ENCODE peak calls at places on chromosomes 1 and 21, in ten cellular contexts. One of them, this sample, is unnamed.

GRCh38 chr1:43285269-43285986 is at the start of gene C1orf210:
- DNase-seq in HCT116: peak
- DNase-seq in heart left ventricle: no peak
- DNase-seq in HepG2: peak
- DNase-seq in lower lobe of right lung: peak
- DNase-seq in tibial artery: no peak
- DNase-seq in tibial nerve: no peak
- DNase-seq in GM23338: peak
- DNase-seq in A549: no peak
- DNase-seq in AG04450: no peak
- DNase-seq in this sample: no peak

GRCh38 chr1:19100008-19100407 is 110.1 kb downstream of the UBR4 start:
- DNase-seq in heart left ventricle: no peak
- DNase-seq in HCT116: no peak
- DNase-seq in GM23338: no peak
- DNase-seq in A549: no peak
- DNase-seq in tibial artery: no peak
- DNase-seq in HepG2: no peak
- DNase-seq in AG04450: no peak
- DNase-seq in lower lobe of right lung: no peak
- DNase-seq in tibial nerve: no peak
- DNase-seq in this sample: no peak

GRCh38 chr1:149962039-149962647 is 25.5 kb upstream of the MTMR11 start:
- DNase-seq in GM23338: peak
- DNase-seq in AG04450: peak
- DNase-seq in tibial nerve: peak
- DNase-seq in tibial artery: peak
- DNase-seq in A549: peak
- DNase-seq in heart left ventricle: no peak
- DNase-seq in lower lobe of right lung: peak
- DNase-seq in HCT116: peak
- DNase-seq in HepG2: peak
- DNase-seq in this sample: peak

GRCh38 chr1:54356680-54357147 is 49.5 kb downstream of the SSBP3 start:
- DNase-seq in HepG2: no peak
- DNase-seq in AG04450: no peak
- DNase-seq in tibial nerve: no peak
- DNase-seq in A549: no peak
- DNase-seq in lower lobe of right lung: no peak
- DNase-seq in HCT116: no peak
- DNase-seq in tibial artery: no peak
- DNase-seq in GM23338: no peak
- DNase-seq in heart left ventricle: no peak
- DNase-seq in this sample: no peak

GRCh38 chr1:153936011-153936802 is 10.3 kb downstream of the DENND4B start:
- DNase-seq in heart left ventricle: no peak
- DNase-seq in AG04450: no peak
- DNase-seq in tibial nerve: no peak
- DNase-seq in GM23338: no peak
- DNase-seq in tibial artery: no peak
- DNase-seq in HepG2: no peak
- DNase-seq in lower lobe of right lung: no peak
- DNase-seq in A549: no peak
- DNase-seq in HCT116: no peak
- DNase-seq in this sample: no peak

GRCh38 chr1:37734629-37735591 is 30.0 kb downstream of the EPHA10 start:
- DNase-seq in lower lobe of right lung: no peak
- DNase-seq in A549: no peak
- DNase-seq in GM23338: peak
- DNase-seq in tibial artery: no peak
- DNase-seq in heart left ventricle: no peak
- DNase-seq in tibial nerve: no peak
- DNase-seq in AG04450: no peak
- DNase-seq in HepG2: no peak
- DNase-seq in HCT116: no peak
- DNase-seq in this sample: no peak

GRCh38 chr1:7280257-7280656 is 490.8 kb upstream of the VAMP3 start:
- DNase-seq in tibial artery: no peak
- DNase-seq in heart left ventricle: no peak
- DNase-seq in HepG2: no peak
- DNase-seq in lower lobe of right lung: no peak
- DNase-seq in A549: no peak
- DNase-seq in GM23338: no peak
- DNase-seq in AG04450: no peak
- DNase-seq in HCT116: no peak
- DNase-seq in tibial nerve: no peak
- DNase-seq in this sample: no peak

GRCh38 chr1:232939748-232940147 is 10.7 kb upstream of the NTPCR start:
- DNase-seq in GM23338: no peak
- DNase-seq in tibial artery: no peak
- DNase-seq in A549: no peak
- DNase-seq in HepG2: no peak
- DNase-seq in HCT116: no peak
- DNase-seq in tibial nerve: no peak
- DNase-seq in lower lobe of right lung: no peak
- DNase-seq in AG04450: no peak
- DNase-seq in heart left ventricle: no peak
- DNase-seq in this sample: no peak

GRCh38 chr1:25529518-25530347 is 13.7 kb upstream of the LDLRAP1 start:
- DNase-seq in AG04450: no peak
- DNase-seq in HCT116: no peak
- DNase-seq in tibial nerve: no peak
- DNase-seq in lower lobe of right lung: no peak
- DNase-seq in tibial artery: no peak
- DNase-seq in A549: no peak
- DNase-seq in GM23338: peak
- DNase-seq in heart left ventricle: no peak
- DNase-seq in HepG2: no peak
- DNase-seq in this sample: no peak

GRCh38 chr1:3799976-3800685 is 3.8 kb upstream of the LRRC47 start:
- DNase-seq in tibial nerve: no peak
- DNase-seq in lower lobe of right lung: peak
- DNase-seq in AG04450: no peak
- DNase-seq in A549: no peak
- DNase-seq in HCT116: no peak
- DNase-seq in GM23338: no peak
- DNase-seq in HepG2: no peak
- DNase-seq in tibial artery: no peak
- DNase-seq in heart left ventricle: no peak
- DNase-seq in this sample: peak

GRCh38 chr21:44533891-44534627 is 5.9 kb downstream of the KRTAP10-1 start:
- DNase-seq in lower lobe of right lung: no peak
- DNase-seq in A549: no peak
- DNase-seq in tibial nerve: no peak
- DNase-seq in tibial artery: peak
- DNase-seq in heart left ventricle: no peak
- DNase-seq in HCT116: peak
- DNase-seq in GM23338: no peak
- DNase-seq in AG04450: no peak
- DNase-seq in HepG2: no peak
- DNase-seq in this sample: peak

GRCh38 chr21:45747802-45748445 is 104.4 kb downstream of the PCBP3 start:
- DNase-seq in A549: peak
- DNase-seq in HCT116: peak
- DNase-seq in tibial artery: no peak
- DNase-seq in tibial nerve: no peak
- DNase-seq in AG04450: no peak
- DNase-seq in heart left ventricle: no peak
- DNase-seq in lower lobe of right lung: no peak
- DNase-seq in HepG2: no peak
- DNase-seq in GM23338: peak
- DNase-seq in this sample: no peak

GRCh38 chr1:80565416-80565815 is 1235.3 kb upstream of the ADGRL2 start:
- DNase-seq in heart left ventricle: no peak
- DNase-seq in GM23338: no peak
- DNase-seq in AG04450: no peak
- DNase-seq in HCT116: no peak
- DNase-seq in tibial nerve: no peak
- DNase-seq in A549: no peak
- DNase-seq in HepG2: no peak
- DNase-seq in tibial artery: no peak
- DNase-seq in lower lobe of right lung: no peak
- DNase-seq in this sample: no peak

GRCh38 chr1:27628712-27629111 is 6.3 kb downstream of the FGR start:
- DNase-seq in A549: no peak
- DNase-seq in tibial artery: no peak
- DNase-seq in HCT116: no peak
- DNase-seq in tibial nerve: no peak
- DNase-seq in lower lobe of right lung: no peak
- DNase-seq in heart left ventricle: no peak
- DNase-seq in GM23338: no peak
- DNase-seq in AG04450: no peak
- DNase-seq in HepG2: no peak
- DNase-seq in this sample: no peak

GRCh38 chr1:158509471-158510161 is 37.6 kb downstream of the OR10R2 start:
- DNase-seq in tibial nerve: no peak
- DNase-seq in HCT116: no peak
- DNase-seq in GM23338: no peak
- DNase-seq in A549: no peak
- DNase-seq in AG04450: no peak
- DNase-seq in lower lobe of right lung: no peak
- DNase-seq in tibial artery: no peak
- DNase-seq in HepG2: no peak
- DNase-seq in heart left ventricle: no peak
- DNase-seq in this sample: no peak

GRCh38 chr1:166307261-166308188 is 140.7 kb upstream of the FAM78B start:
- DNase-seq in GM23338: no peak
- DNase-seq in A549: no peak
- DNase-seq in AG04450: no peak
- DNase-seq in lower lobe of right lung: no peak
- DNase-seq in HepG2: no peak
- DNase-seq in tibial artery: no peak
- DNase-seq in tibial nerve: no peak
- DNase-seq in heart left ventricle: peak
- DNase-seq in HCT116: no peak
- DNase-seq in this sample: peak

GRCh38 chr1:108569097-108569728 is 9.3 kb downstream of the EEIG2 start:
- DNase-seq in A549: no peak
- DNase-seq in AG04450: no peak
- DNase-seq in HepG2: no peak
- DNase-seq in heart left ventricle: no peak
- DNase-seq in HCT116: no peak
- DNase-seq in lower lobe of right lung: no peak
- DNase-seq in tibial nerve: no peak
- DNase-seq in GM23338: no peak
- DNase-seq in tibial artery: no peak
- DNase-seq in this sample: no peak

GRCh38 chr1:223288826-223289225 is 75.2 kb downstream of the SUSD4 start:
- DNase-seq in lower lobe of right lung: no peak
- DNase-seq in tibial artery: no peak
- DNase-seq in GM23338: no peak
- DNase-seq in heart left ventricle: no peak
- DNase-seq in HepG2: no peak
- DNase-seq in A549: no peak
- DNase-seq in tibial nerve: no peak
- DNase-seq in AG04450: no peak
- DNase-seq in HCT116: no peak
- DNase-seq in this sample: no peak

GRCh38 chr1:30698401-30698981 is 24.9 kb downstream of the MATN1 start:
- DNase-seq in tibial nerve: no peak
- DNase-seq in HCT116: no peak
- DNase-seq in GM23338: no peak
- DNase-seq in tibial artery: peak
- DNase-seq in heart left ventricle: peak
- DNase-seq in lower lobe of right lung: no peak
- DNase-seq in A549: no peak
- DNase-seq in HepG2: no peak
- DNase-seq in AG04450: no peak
- DNase-seq in this sample: no peak
- H3K4me3 ChIP-seq in tibial nerve: no peak
- H3K4me3 ChIP-seq in HCT116: no peak
- H3K4me3 ChIP-seq in GM23338: no peak
- H3K4me3 ChIP-seq in tibial artery: no peak
- H3K4me3 ChIP-seq in heart left ventricle: no peak
- H3K4me3 ChIP-seq in lower lobe of right lung: no peak
- H3K4me3 ChIP-seq in A549: no peak
- H3K4me3 ChIP-seq in HepG2: no peak
- H3K4me3 ChIP-seq in AG04450: no peak
- H3K4me3 ChIP-seq in this sample: no peak

GRCh38 chr1:32448773-32449456 is 16.0 kb upstream of the ZBTB8B start:
- DNase-seq in AG04450: no peak
- DNase-seq in tibial nerve: no peak
- DNase-seq in A549: peak
- DNase-seq in heart left ventricle: no peak
- DNase-seq in lower lobe of right lung: no peak
- DNase-seq in GM23338: peak
- DNase-seq in HCT116: peak
- DNase-seq in tibial artery: no peak
- DNase-seq in HepG2: peak
- DNase-seq in this sample: peak
- TF ChIP-seq CTCF in AG04450: peak
- TF ChIP-seq CTCF in tibial nerve: no peak
- TF ChIP-seq CTCF in A549: peak
- TF ChIP-seq CTCF in heart left ventricle: no peak
- TF ChIP-seq CTCF in lower lobe of right lung: no peak
- TF ChIP-seq CTCF in GM23338: peak
- TF ChIP-seq CTCF in HCT116: peak
- TF ChIP-seq CTCF in tibial artery: no peak
- TF ChIP-seq CTCF in HepG2: peak
- TF ChIP-seq CTCF in this sample: peak

GRCh38 chr1:234737915-234738314 is 127.9 kb upstream of the IRF2BP2 start:
- DNase-seq in tibial nerve: no peak
- DNase-seq in A549: no peak
- DNase-seq in AG04450: no peak
- DNase-seq in GM23338: peak
- DNase-seq in HCT116: no peak
- DNase-seq in HepG2: no peak
- DNase-seq in lower lobe of right lung: no peak
- DNase-seq in tibial artery: no peak
- DNase-seq in heart left ventricle: no peak
- DNase-seq in this sample: no peak
- H3K27ac ChIP-seq in tibial nerve: no peak
- H3K27ac ChIP-seq in A549: peak
- H3K27ac ChIP-seq in AG04450: no peak
- H3K27ac ChIP-seq in GM23338: no peak
- H3K27ac ChIP-seq in HCT116: no peak
- H3K27ac ChIP-seq in HepG2: no peak
- H3K27ac ChIP-seq in lower lobe of right lung: no peak
- H3K27ac ChIP-seq in tibial artery: no peak
- H3K27ac ChIP-seq in heart left ventricle: no peak
- H3K27ac ChIP-seq in this sample: no peak

DNA sequence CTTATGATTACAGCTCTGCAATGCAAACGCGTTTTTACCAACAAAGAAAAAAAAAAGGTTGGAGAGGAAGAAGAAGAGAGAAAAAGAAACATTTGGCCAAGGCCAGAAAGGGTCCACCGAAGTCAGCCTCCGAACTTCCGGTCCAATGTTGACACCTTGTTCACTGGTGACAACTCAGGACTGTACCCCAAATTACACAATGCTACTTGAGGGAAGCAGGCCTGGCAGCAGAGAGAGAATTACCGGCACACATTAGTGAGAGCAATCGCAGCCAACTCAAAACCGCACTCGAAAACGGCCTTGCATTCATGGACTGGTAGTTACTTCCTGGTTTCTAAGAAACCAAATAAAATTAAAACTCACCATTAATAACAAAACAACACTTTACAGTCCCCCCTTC is 652.5 kb downstream of the KIF26B start:
- DNase-seq in lower lobe of right lung: peak
- DNase-seq in A549: no peak
- DNase-seq in tibial nerve: no peak
- DNase-seq in GM23338: no peak
- DNase-seq in AG04450: no peak
- DNase-seq in HepG2: no peak
- DNase-seq in heart left ventricle: no peak
- DNase-seq in tibial artery: no peak
- DNase-seq in HCT116: no peak
- DNase-seq in this sample: no peak
- H3K4me3 ChIP-seq in lower lobe of right lung: peak
- H3K4me3 ChIP-seq in A549: no peak
- H3K4me3 ChIP-seq in tibial nerve: no peak
- H3K4me3 ChIP-seq in GM23338: no peak
- H3K4me3 ChIP-seq in AG04450: no peak
- H3K4me3 ChIP-seq in HepG2: no peak
- H3K4me3 ChIP-seq in heart left ventricle: no peak
- H3K4me3 ChIP-seq in tibial artery: no peak
- H3K4me3 ChIP-seq in HCT116: no peak
- H3K4me3 ChIP-seq in this sample: no peak

This sample was measured in WERI-Rb-1.